ENCODE peak calls at places on chromosomes 5 and 9, in five cellular contexts. E is dorsolateral prefrontal cortex, T is AG09319, F is spleen, G is cardiac fibroblast. Z is an unnamed sample.

GRCh38 chr9:14983599-14983998 is 73.4 kb upstream of the FREM1 start:
- DNase-seq in E (no peak), T (no peak), F (no peak), G (no peak), Z (no peak)

GRCh38 chr5:169547508-169547907 is 36.1 kb upstream of the SPDL1 start:
- DNase-seq in E (no peak), T (no peak), F (no peak), G (peak), Z (peak)

GRCh38 chr5:76513486-76513885 is 109.7 kb downstream of the F2RL2 start:
- DNase-seq in E (no peak), T (no peak), F (no peak), G (no peak), Z (no peak)

GRCh38 chr9:32783168-32783891 is at the start of gene TMEM215:
- DNase-seq in E (no peak), T (no peak), F (peak), G (no peak), Z (peak)

GRCh38 chr9:123867034-123867433 is 62.9 kb downstream of the DENND1A start:
- DNase-seq in E (no peak), T (no peak), F (no peak), G (no peak), Z (no peak)

GRCh38 chr5:83919071-83920041 is 198.7 kb upstream of the HAPLN1 start:
- DNase-seq in E (no peak), T (no peak), F (no peak), G (peak), Z (no peak)

GRCh38 chr5:146825033-146825432 is 53.5 kb downstream of the PPP2R2B start:
- DNase-seq in E (no peak), T (no peak), F (no peak), G (peak), Z (peak)

GRCh38 chr5:38540348-38540747 is 16.1 kb downstream of the LIFR start:
- DNase-seq in E (peak), T (no peak), F (no peak), G (no peak), Z (no peak)

GRCh38 chr9:77486968-77487367 is 161.2 kb downstream of the GNA14 start:
- DNase-seq in E (no peak), T (no peak), F (no peak), G (peak), Z (peak)

GRCh38 chr9:114339130-114339908 is 9.7 kb downstream of the ORM2 start:
- DNase-seq in E (no peak), T (no peak), F (peak), G (peak), Z (peak)

GRCh38 chr9:130179508-130179907 is 7.3 kb downstream of the NCS1 start:
- DNase-seq in E (no peak), T (no peak), F (no peak), G (no peak), Z (no peak)

GRCh38 chr9:102972780-102973179 is 22.4 kb upstream of the CYLC2 start:
- DNase-seq in E (no peak), T (no peak), F (no peak), G (no peak), Z (no peak)

GRCh38 chr5:126449751-126450271 is 26.6 kb downstream of the GRAMD2B start:
- DNase-seq in E (no peak), T (no peak), F (no peak), G (peak), Z (peak)

GRCh38 chr5:139569276-139569955 is 8.3 kb downstream of the UBE2D2 start:
- DNase-seq in E (no peak), T (no peak), F (peak), G (peak), Z (peak)

GRCh38 chr5:61589961-61590360 is 257.9 kb downstream of the ZSWIM6 start:
- DNase-seq in E (no peak), T (no peak), F (no peak), G (no peak), Z (no peak)

GRCh38 chr5:178372091-178372695 is 139.6 kb upstream of the PHYKPL start:
- DNase-seq in E (no peak), T (no peak), F (no peak), G (no peak), Z (no peak)
- TF ChIP-seq CTCF in E (no peak), T (no peak), F (no peak), G (no peak), Z (no peak)

GRCh38 chr5:14664270-14665109 is at the start of gene OTULIN:
- DNase-seq in E (peak), T (peak), F (peak), G (peak), Z (peak)

GRCh38 chr5:14667290-14667689 is 2.8 kb downstream of the OTULIN start:
- DNase-seq in E (no peak), T (no peak), F (no peak), G (no peak), Z (no peak)

GRCh38 chr5:14667770-14668169 is 3.3 kb downstream of the OTULIN start:
- DNase-seq in E (no peak), T (no peak), F (no peak), G (no peak), Z (no peak)

GRCh38 chr5:14665110-14665822 is 748 bp downstream of the OTULIN start:
- DNase-seq in E (no peak), T (no peak), F (peak), G (peak), Z (peak)

GRCh38 chr5:14665949-14666741 is 1.6 kb downstream of the OTULIN start:
- DNase-seq in E (no peak), T (no peak), F (peak), G (no peak), Z (peak)
- TF ChIP-seq CTCF in E (no peak), T (no peak), F (no peak), G (no peak), Z (peak)

GRCh38 chr5:157575096-157575872 is at the start of gene ADAM19:
- DNase-seq in E (peak), T (no peak), F (peak), G (peak), Z (peak)
- TF ChIP-seq CTCF in E (no peak), T (no peak), F (no peak), G (no peak), Z (no peak)

GRCh38 chr9:35856882-35857281 is 13.3 kb downstream of the OR13J1 start:
- DNase-seq in E (no peak), T (no peak), F (no peak), G (no peak), Z (no peak)

GRCh38 chr9:35861161-35861897 is 8.9 kb downstream of the OR13J1 start:
- DNase-seq in E (no peak), T (no peak), F (no peak), G (no peak), Z (no peak)

GRCh38 chr9:35858428-35858827 is 11.8 kb downstream of the OR13J1 start:
- DNase-seq in E (no peak), T (no peak), F (no peak), G (no peak), Z (no peak)

GRCh38 chr9:35859995-35860348 is 10.2 kb downstream of the OR13J1 start:
- DNase-seq in E (no peak), T (no peak), F (no peak), G (no peak), Z (no peak)

GRCh38 chr9:35859310-35859994 is 10.7 kb downstream of the OR13J1 start:
- DNase-seq in E (peak), T (no peak), F (no peak), G (peak), Z (peak)
- TF ChIP-seq CTCF in E (no peak), T (no peak), F (no peak), G (no peak), Z (no peak)

GRCh38 chr9:85258823-85259370 is 482.9 kb downstream of the AGTPBP1 start:
- DNase-seq in E (peak), T (peak), F (no peak), G (peak), Z (peak)
- TF ChIP-seq CTCF in E (peak), T (peak), F (no peak), G (peak), Z (peak)

GRCh38 chr9:118829334-118829733 is 539.9 kb downstream of the BRINP1 start:
- DNase-seq in E (no peak), T (no peak), F (no peak), G (no peak), Z (peak)
- TF ChIP-seq CTCF in E (no peak), T (peak), F (no peak), G (no peak), Z (no peak)

GRCh38 chr9:125262217-125262991 is 778 bp downstream of the GAPVD1 start:
- DNase-seq in E (no peak), T (no peak), F (no peak), G (peak), Z (no peak)
- TF ChIP-seq CTCF in E (no peak), T (no peak), F (no peak), G (no peak), Z (no peak)

GRCh38 chr9:93531374-93531773 is 45.0 kb upstream of the PHF2 start:
- DNase-seq in E (no peak), T (no peak), F (no peak), G (peak), Z (peak)
- TF ChIP-seq CTCF in E (no peak), T (no peak), F (no peak), G (peak), Z (peak)